ENCODE peak calls at places on chromosome 1, in eight cellular contexts. P is coronary artery; Z is uterus; H is endodermal cell; G is HL-60; F is RWPE1; D is CD4-positive, CD25-positive, alpha-beta regulatory T cell; U is substantia nigra. Y is an unnamed sample.

GRCh38 chr1:19825298-19825697 is 10.2 kb upstream of the RNF186 start:
- DNase-seq in P (no peak), Z (no peak), H (peak), G (no peak), F (no peak), D (no peak), U (no peak), Y (peak)

GRCh38 chr1:53992085-53992874 is 25.7 kb downstream of the LDLRAD1 start:
- DNase-seq in P (no peak), Z (no peak), H (peak), G (no peak), F (no peak), D (no peak), U (no peak), Y (peak)

GRCh38 chr1:108817016-108817415 is 39.9 kb downstream of the AKNAD1 start:
- DNase-seq in P (no peak), Z (peak), H (no peak), G (no peak), F (no peak), D (no peak), U (no peak), Y (no peak)

GRCh38 chr1:182709855-182710254 is 25.5 kb upstream of the RGS8 start:
- DNase-seq in P (no peak), Z (no peak), H (no peak), G (no peak), F (no peak), D (no peak), U (no peak), Y (no peak)

GRCh38 chr1:12599657-12600056 is 18.4 kb downstream of the DHRS3 start:
- DNase-seq in P (no peak), Z (no peak), H (no peak), G (no peak), F (no peak), D (no peak), U (no peak), Y (no peak)

GRCh38 chr1:60765204-60765603 is 317.2 kb upstream of the NFIA start:
- DNase-seq in P (no peak), Z (no peak), H (peak), G (peak), F (peak), D (no peak), U (no peak), Y (peak)

GRCh38 chr1:183163311-183163710 is 22.8 kb upstream of the LAMC2 start:
- DNase-seq in P (no peak), Z (no peak), H (no peak), G (no peak), F (peak), D (no peak), U (no peak), Y (no peak)

GRCh38 chr1:234256359-234256758 is 116.9 kb upstream of the COA6 start:
- DNase-seq in P (peak), Z (no peak), H (no peak), G (no peak), F (no peak), D (no peak), U (no peak), Y (no peak)

GRCh38 chr1:205741681-205742080 is 8.3 kb downstream of the NUCKS1 start:
- DNase-seq in P (no peak), Z (no peak), H (no peak), G (no peak), F (no peak), D (no peak), U (no peak), Y (no peak)

GRCh38 chr1:95554408-95554807 is 320.4 kb downstream of the RWDD3 start:
- DNase-seq in P (no peak), Z (no peak), H (no peak), G (no peak), F (no peak), D (no peak), U (no peak), Y (no peak)

GRCh38 chr1:110235181-110235838 is 25.2 kb downstream of the KCNC4 start:
- DNase-seq in P (no peak), Z (no peak), H (no peak), G (no peak), F (no peak), D (no peak), U (no peak), Y (no peak)

GRCh38 chr1:151458936-151459330 is 361 bp downstream of the POGZ start:
- DNase-seq in P (no peak), Z (peak), H (peak), G (peak), F (peak), D (peak), U (no peak), Y (peak)

GRCh38 chr1:199447906-199448305 is 579.6 kb upstream of the NR5A2 start:
- DNase-seq in P (no peak), Z (no peak), H (no peak), G (no peak), F (no peak), D (no peak), U (no peak), Y (peak)

GRCh38 chr1:34268311-34269042 is 91.8 kb downstream of the C1orf94 start:
- DNase-seq in P (no peak), Z (no peak), H (peak), G (no peak), F (peak), D (no peak), U (no peak), Y (peak)

GRCh38 chr1:65449214-65449823 is 28.9 kb downstream of the LEPR start:
- DNase-seq in P (no peak), Z (no peak), H (peak), G (no peak), F (no peak), D (no peak), U (no peak), Y (no peak)

GRCh38 chr1:173823776-173824314 is 628 bp upstream of the DARS2 start:
- DNase-seq in P (no peak), Z (no peak), H (no peak), G (no peak), F (no peak), D (no peak), U (no peak), Y (no peak)

GRCh38 chr1:38567401-38567800 is 292.2 kb downstream of the RRAGC start:
- DNase-seq in P (no peak), Z (no peak), H (no peak), G (no peak), F (no peak), D (no peak), U (no peak), Y (no peak)

GRCh38 chr1:80448081-80448480 is 1352.7 kb upstream of the ADGRL2 start:
- DNase-seq in P (no peak), Z (no peak), H (no peak), G (no peak), F (no peak), D (no peak), U (no peak), Y (no peak)

GRCh38 chr1:164774413-164774812 is 215.4 kb downstream of the PBX1 start:
- DNase-seq in P (no peak), Z (no peak), H (no peak), G (no peak), F (no peak), D (no peak), U (no peak), Y (no peak)

DNA sequence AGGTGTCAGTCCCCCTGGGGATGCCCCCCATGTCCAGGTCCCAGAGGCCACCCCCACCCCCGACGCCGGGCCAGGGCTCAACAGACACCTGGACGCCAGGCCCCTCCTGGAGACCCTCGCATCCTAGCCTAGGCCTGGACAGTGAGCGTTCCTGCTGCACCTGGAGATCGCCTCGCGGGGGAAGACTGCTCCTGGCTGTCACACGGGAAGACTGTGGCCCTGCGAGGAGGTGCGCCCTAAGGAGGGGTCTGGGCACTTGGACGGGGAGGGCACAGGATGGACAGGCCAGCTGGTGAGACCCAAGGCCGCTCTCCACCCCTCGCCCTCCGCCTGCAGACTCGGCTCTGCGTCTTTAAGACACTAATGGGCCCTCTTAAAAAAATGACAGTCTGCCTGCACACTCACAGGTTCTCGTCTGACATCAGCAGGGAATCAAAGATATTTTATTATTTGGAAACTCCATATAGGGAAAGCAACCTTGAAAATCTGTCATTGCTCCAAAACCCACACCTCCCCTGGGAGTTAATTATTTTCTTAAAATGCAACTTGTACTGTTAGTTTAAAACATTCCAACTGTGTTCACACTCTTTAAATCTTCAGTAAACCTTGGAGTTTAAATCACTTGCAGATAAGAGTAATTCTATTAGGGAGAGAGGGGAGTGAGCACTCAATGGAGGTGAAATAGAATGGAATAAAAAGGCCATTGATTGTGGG is 45.6 kb upstream of the ACTRT2 start:
- DNase-seq in P (peak), Z (no peak), H (peak), G (no peak), F (no peak), D (no peak), U (no peak), Y (no peak)
- H3K27ac ChIP-seq in P (no peak), Z (no peak), H (no peak), G (no peak), F (no peak), D (no peak), U (no peak), Y (no peak)

GRCh38 chr1:209537336-209538114 is 46.0 kb upstream of the CAMK1G start:
- DNase-seq in P (no peak), Z (no peak), H (no peak), G (no peak), F (no peak), D (no peak), U (no peak), Y (no peak)
- H3K27ac ChIP-seq in P (no peak), Z (no peak), H (no peak), G (no peak), F (no peak), D (no peak), U (no peak), Y (no peak)

DNA sequence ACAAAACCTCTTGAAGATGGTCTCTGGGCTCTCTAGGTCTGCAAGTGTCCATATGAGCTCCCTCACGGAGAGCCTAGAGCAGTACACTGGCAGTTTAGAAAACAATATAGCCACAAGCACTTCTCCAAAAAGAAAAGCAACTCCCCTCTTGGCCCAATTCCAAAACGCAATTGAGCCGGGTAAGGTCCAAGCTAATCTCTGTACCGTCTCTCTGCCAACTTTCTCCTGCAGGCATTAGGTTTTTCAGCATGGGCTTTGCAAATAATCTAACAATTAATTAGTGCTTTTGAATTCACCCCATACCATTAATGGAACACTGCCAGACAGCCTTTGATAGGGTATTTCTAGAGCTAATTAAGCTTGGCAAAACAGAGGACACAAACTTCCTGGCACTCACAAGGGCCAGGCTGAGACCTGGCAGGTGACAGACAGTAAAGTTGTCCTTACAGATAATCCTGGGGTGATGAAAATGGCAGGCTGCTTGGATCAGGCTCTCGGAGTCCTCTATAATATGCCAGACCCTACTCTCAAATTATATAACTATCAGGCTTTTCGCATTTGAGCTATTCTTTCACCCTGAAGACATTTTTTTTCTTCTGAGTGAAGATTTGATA is 39.8 kb downstream of the TGFBR3 start:
- DNase-seq in P (no peak), Z (peak), H (no peak), G (peak), F (peak), D (no peak), U (no peak), Y (peak)
- H3K27ac ChIP-seq in P (peak), Z (peak), H (no peak), G (no peak), F (peak), D (no peak), U (no peak), Y (peak)

DNA sequence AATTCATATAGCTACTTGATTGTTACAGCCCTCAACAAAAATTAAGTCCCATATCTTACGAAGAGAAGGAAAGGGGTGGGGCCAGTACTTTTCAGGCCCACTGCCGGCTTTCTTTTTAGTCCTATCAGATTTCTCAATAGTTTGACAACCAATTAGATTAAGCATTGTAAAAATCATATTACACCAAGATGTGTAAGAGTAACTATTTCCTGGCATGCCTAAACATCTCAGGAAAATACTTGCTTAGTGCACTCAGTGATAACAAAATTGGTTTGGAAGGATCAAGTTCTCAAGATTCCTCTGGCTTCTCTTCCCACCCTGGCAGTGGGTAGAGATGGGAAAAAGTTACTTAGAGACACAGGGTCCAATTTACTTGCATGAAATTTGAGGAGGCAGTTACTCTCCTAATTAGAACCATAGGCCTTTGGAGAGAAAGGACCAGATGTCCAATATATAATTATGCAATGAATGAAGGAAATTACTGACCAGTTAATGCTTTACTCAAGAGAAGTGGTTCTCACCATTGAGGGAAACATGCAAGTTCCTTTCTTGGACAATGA is 30.1 kb downstream of the STPG1 start:
- DNase-seq in P (no peak), Z (no peak), H (no peak), G (no peak), F (no peak), D (no peak), U (no peak), Y (no peak)
- H3K27ac ChIP-seq in P (peak), Z (no peak), H (no peak), G (no peak), F (peak), D (no peak), U (no peak), Y (no peak)

DNA sequence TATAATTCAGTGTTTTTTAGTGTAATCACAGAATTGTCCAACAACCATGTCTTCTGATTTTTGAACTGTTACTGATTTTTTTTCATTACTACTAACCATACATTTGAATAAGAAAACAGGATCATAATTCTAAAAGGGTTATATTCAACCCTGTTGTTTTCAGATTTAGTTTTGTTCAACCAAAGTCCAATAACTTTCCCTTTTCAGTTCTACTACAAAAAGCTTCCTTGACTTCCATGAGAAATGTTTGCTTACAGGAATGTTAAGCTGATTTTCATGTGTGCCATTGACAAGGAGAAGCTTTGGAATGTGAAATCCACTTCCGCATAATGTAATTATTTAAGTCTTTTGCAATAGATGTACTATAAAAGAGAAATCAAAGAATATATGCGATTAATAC is 72.0 kb upstream of the ZNF326 start:
- DNase-seq in P (no peak), Z (no peak), H (no peak), G (no peak), F (no peak), D (no peak), U (no peak), Y (no peak)
- H3K27ac ChIP-seq in P (no peak), Z (no peak), H (no peak), G (no peak), F (no peak), D (no peak), U (no peak), Y (no peak)

GRCh38 chr1:230825804-230826160 is 42.5 kb downstream of the C1orf198 start:
- DNase-seq in P (peak), Z (no peak), H (no peak), G (no peak), F (no peak), D (no peak), U (no peak), Y (no peak)

GRCh38 chr1:230826166-230826875 is 42.0 kb downstream of the C1orf198 start:
- DNase-seq in P (no peak), Z (no peak), H (peak), G (no peak), F (no peak), D (no peak), U (no peak), Y (peak)

GRCh38 chr1:230824571-230825060 is 43.7 kb downstream of the C1orf198 start:
- DNase-seq in P (peak), Z (no peak), H (peak), G (no peak), F (no peak), D (no peak), U (no peak), Y (no peak)

GRCh38 chr1:230823835-230824485 is 44.4 kb downstream of the C1orf198 start:
- DNase-seq in P (peak), Z (no peak), H (peak), G (no peak), F (no peak), D (no peak), U (no peak), Y (no peak)

GRCh38 chr1:230825061-230825803 is 43.1 kb downstream of the C1orf198 start:
- DNase-seq in P (peak), Z (no peak), H (peak), G (no peak), F (peak), D (no peak), U (no peak), Y (no peak)
- H3K27ac ChIP-seq in P (peak), Z (peak), H (no peak), G (no peak), F (no peak), D (no peak), U (peak), Y (peak)

GRCh38 chr1:3522564-3523270 is 68.3 kb downstream of the ARHGEF16 start:
- DNase-seq in P (no peak), Z (no peak), H (no peak), G (no peak), F (no peak), D (no peak), U (no peak), Y (no peak)
- H3K27ac ChIP-seq in P (no peak), Z (no peak), H (no peak), G (no peak), F (no peak), D (no peak), U (no peak), Y (no peak)

DNA sequence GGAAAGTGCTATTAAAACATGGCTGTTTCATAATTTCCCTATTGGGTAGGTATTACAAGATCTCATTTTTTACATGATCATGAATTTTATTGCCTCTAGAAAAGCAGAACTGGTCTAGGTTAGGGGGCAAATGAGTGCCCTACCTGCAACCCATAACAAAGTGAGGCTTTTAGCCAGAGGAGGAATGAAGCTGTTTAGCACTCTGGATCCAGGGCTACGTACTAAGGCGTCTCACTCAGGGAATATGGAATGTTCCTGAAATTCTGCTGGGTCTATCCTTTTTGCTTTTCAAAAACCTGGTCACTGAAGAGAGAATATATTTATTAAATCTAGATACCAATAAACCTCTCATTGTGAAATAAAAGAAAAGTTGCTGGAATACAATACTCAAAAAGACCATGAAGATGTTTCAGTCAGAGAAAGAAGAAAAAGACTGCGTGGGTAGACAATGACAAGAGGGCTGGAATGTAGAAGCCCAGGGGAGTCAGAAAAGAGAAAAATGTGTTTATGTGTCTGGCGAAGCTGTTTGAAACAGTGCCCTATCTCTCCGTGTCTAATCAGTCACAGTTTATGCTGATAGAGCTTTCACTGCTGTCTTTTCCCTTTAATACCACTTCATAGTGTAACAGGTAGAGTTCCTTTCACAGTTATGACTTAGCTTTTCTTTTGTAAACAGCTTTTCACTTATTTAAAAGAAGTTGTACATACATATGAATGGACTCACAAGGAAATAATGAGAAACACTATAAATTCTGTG is 25.0 kb upstream of the SYDE2 start:
- DNase-seq in P (no peak), Z (no peak), H (no peak), G (no peak), F (no peak), D (no peak), U (no peak), Y (no peak)
- H3K27ac ChIP-seq in P (no peak), Z (peak), H (no peak), G (no peak), F (no peak), D (no peak), U (no peak), Y (peak)

DNA sequence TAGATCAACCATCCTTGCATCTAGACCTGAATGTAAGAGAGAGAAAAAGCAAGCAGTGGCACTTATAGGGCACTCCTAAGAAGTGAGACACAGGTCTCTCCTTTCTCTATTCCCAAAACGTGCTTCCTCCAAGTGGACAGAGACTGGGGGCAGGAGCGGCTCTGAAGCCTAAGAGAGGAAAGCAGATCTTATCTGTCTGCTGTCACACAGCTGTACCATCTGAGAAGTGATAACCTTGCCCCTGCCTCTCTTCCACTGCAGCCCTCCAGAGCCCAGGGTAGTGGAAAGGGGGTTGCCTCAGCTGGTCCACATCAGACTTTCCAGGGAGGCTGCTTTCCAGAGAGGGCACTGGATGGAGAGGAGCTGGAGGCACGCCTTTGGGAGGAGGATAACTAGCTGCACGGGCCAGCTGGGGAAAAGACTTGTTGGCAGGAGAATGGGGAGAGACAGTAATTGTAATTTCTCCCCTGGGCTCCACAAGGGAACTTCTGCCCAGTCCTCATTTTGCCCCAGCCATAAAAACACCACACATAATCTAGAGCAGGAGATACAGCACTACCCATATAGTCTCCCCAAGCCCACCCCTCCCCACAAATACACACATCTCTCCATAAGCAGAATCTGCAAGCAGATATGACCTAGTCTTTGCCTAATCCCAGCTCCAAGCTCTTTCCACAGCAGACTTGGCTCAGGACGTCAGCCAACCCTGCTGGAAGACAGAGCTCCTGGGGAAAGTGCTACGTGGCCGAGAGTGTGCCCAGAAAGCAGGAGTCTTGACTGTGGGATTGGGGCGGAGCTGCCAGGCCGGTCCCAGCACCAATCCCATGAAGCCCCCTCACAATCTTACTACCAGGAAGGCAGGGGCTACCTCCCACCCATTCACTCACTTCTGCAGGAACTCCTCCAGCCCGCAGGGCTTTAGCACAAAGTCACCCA is 31.2 kb downstream of the PIK3C2B start:
- DNase-seq in P (no peak), Z (no peak), H (no peak), G (no peak), F (no peak), D (no peak), U (no peak), Y (no peak)
- H3K27ac ChIP-seq in P (peak), Z (peak), H (no peak), G (no peak), F (no peak), D (no peak), U (peak), Y (no peak)

Y was measured in cardiac muscle cell.